ENCODE peak calls at places on chromosomes 2 and 18, in eight cellular contexts. U is uterus, W is GM23248, A is IMR-90, G is left ventricle myocardium inferior, Z is fibroblast of lung, S is HCT116, P is transverse colon. N is an unnamed sample.

GRCh38 chr18:50751490-50751889 is 68.3 kb downstream of the MRO start:
- DNase-seq in G (no peak), P (no peak), W (no peak), A (no peak), U (no peak), Z (no peak), S (no peak), N (no peak)

GRCh38 chr2:129248183-129248582 is 731.3 kb upstream of the RAB6C start:
- DNase-seq in W (no peak), U (no peak), P (no peak), G (no peak), A (no peak), S (no peak), Z (peak; percentile 68), N (no peak)

GRCh38 chr2:26805241-26805676 is 19.4 kb downstream of the CENPA start:
- DNase-seq in Z (peak; percentile 81), W (peak; percentile 94), S (peak; percentile 39), U (no peak), A (peak; percentile 87), G (no peak), P (no peak), N (no peak)

GRCh38 chr18:3885209-3885792 is 435.3 kb downstream of the TGIF1 start:
- DNase-seq in S (peak; percentile 39), A (no peak), G (no peak), P (no peak), Z (no peak), W (no peak), U (no peak), N (no peak)

GRCh38 chr2:43082111-43082877 is 144.1 kb downstream of the ZFP36L2 start:
- DNase-seq in U (peak; percentile 74), Z (peak; percentile 86), G (peak; percentile 82), P (no peak), S (no peak), A (peak; percentile 79), W (peak; percentile 78), N (no peak)

GRCh38 chr2:111633643-111634042 is 250.3 kb downstream of the ANAPC1 start:
- DNase-seq in U (no peak), Z (no peak), S (no peak), G (no peak), P (no peak), A (no peak), W (no peak), N (no peak)

GRCh38 chr2:150916997-150917396 is 344.7 kb downstream of the RBM43 start:
- DNase-seq in A (peak; percentile 37), Z (peak; percentile 66), W (peak; percentile 15), U (no peak), G (no peak), S (no peak), P (no peak), N (no peak)

GRCh38 chr2:128734521-128735295 is 416.0 kb upstream of the HS6ST1 start:
- DNase-seq in U (no peak), P (no peak), S (no peak), G (no peak), A (peak; percentile 29), W (no peak), Z (peak; percentile 60), N (no peak)

GRCh38 chr18:48814490-48815181 is 136.1 kb downstream of the SMAD7 start:
- DNase-seq in W (peak; percentile 24), A (peak; percentile 47), G (no peak), Z (no peak), P (peak; percentile 3), U (peak; percentile 3), S (no peak), N (no peak)

GRCh38 chr2:182870227-182870626 is 3.8 kb upstream of the FRZB start:
- DNase-seq in S (peak; percentile 16), U (no peak), P (no peak), A (no peak), Z (no peak), G (no peak), W (no peak), N (no peak)

GRCh38 chr2:29219374-29219773 is 104.2 kb downstream of the CLIP4 start:
- DNase-seq in P (no peak), A (no peak), W (no peak), Z (no peak), S (no peak), G (no peak), U (no peak), N (no peak)

GRCh38 chr2:234623521-234623991 is 126.7 kb upstream of the ARL4C start:
- DNase-seq in G (no peak), U (no peak), Z (no peak), P (no peak), S (no peak), W (no peak), A (no peak), N (no peak)

GRCh38 chr2:195638738-195639137 is 18.3 kb upstream of the SLC39A10 start:
- DNase-seq in G (no peak), A (no peak), S (no peak), W (no peak), U (no peak), P (no peak), Z (no peak), N (no peak)

GRCh38 chr18:13564579-13564978 is 161.8 kb downstream of the FAM210A start:
- DNase-seq in S (no peak), G (peak; percentile 70), Z (no peak), W (no peak), A (no peak), P (peak; percentile 62), U (no peak), N (no peak)

GRCh38 chr18:50083708-50084107 is 111.2 kb downstream of the MYO5B start:
- DNase-seq in A (no peak), U (no peak), G (no peak), P (no peak), W (no peak), Z (no peak), S (no peak), N (no peak)

GRCh38 chr2:71223767-71224333 is 3.1 kb downstream of the PAIP2B start:
- DNase-seq in Z (peak; percentile 27), A (peak; percentile 16), G (peak; percentile 64), W (peak; percentile 63), U (peak; percentile 19), P (peak; percentile 64), S (peak; percentile 47), N (no peak)

GRCh38 chr18:62688743-62689317 is 26.5 kb upstream of the PHLPP1 start:
- DNase-seq in G (no peak), Z (no peak), P (no peak), U (no peak), S (no peak), A (no peak), W (no peak), N (no peak)

GRCh38 chr2:232415138-232415690 is 8.6 kb downstream of the ALPG start:
- DNase-seq in S (no peak), W (no peak), G (no peak), A (no peak), U (no peak), Z (no peak), P (no peak), N (no peak)

GRCh38 chr2:189165656-189166380 is 13.7 kb downstream of the COL5A2 start:
- DNase-seq in A (no peak), S (no peak), P (no peak), G (no peak), W (peak; percentile 53), Z (no peak), U (no peak), N (no peak)
- H3K4me1 ChIP-seq in A (peaks cover 24% of the 10 kb centered on the region), S (no peaks in the 10 kb centered on the region), P (peaks cover 20% of the 10 kb centered on the region), G (peaks cover 41% of the 10 kb centered on the region), W (peaks cover 89% of the 10 kb centered on the region), Z (peaks cover 6% of the 10 kb centered on the region), U (no peaks in the 10 kb centered on the region), N (peaks cover 81% of the 10 kb centered on the region)

DNA sequence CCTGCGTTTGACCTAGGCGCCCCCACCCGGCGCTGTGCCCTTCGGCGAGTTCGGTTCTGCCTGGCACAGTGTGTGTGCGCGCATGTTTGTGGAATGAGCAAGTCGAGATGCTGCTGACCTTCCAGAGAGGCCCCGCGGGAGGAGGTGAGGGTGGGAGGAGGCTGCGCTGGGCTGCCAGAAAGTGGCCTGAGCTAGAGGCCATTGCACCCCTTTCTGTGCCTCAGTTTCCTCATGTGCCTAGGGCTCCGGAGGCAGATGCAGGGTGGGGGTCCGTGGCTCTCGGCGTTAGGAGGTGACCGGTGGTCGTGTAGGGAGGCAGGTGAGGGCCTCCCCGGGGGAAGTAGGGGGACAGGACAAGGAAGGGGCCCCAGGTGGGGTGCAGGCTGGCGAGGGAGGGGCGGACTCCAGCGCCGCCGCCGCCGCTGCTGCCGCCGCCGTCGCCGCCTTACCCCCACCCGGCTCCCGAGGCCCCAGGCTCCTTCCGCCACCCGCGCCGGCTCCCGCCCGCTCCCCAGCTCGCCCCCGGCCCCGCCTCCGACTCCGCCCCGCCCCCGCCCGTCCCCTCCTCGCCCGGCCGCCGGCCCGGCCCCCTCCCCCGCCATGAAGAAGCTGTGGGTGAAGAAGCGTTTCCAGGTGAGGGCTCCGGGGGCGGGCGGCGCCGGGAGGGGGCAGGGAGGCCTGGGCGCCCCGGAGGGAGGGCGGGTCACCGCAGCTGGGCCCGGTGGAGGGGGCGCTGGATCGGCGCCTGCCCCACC is 7.0 kb downstream of the SPEG start:
- DNase-seq in W (peak; percentile 87), P (peak; percentile 55), S (no peak), G (no peak), A (peak; percentile 54), U (peak; percentile 74), Z (peak; percentile 69), N (no peak)
- H3K4me1 ChIP-seq in W (peaks cover 34% of the 10 kb centered on the region), P (no peaks in the 10 kb centered on the region), S (peaks cover 32% of the 10 kb centered on the region), G (peaks cover 71% of the 10 kb centered on the region), A (peaks cover 29% of the 10 kb centered on the region), U (peaks cover 7% of the 10 kb centered on the region), Z (peaks cover 14% of the 10 kb centered on the region), N (peaks cover 23% of the 10 kb centered on the region)

GRCh38 chr2:222298000-222298310 is 843 bp downstream of the PAX3 start:
- DNase-seq in W (no peak), A (no peak), P (no peak), G (no peak), Z (no peak), S (no peak), U (no peak), N (no peak)
- H3K4me1 ChIP-seq in W (no peaks in the 10 kb centered on the region), A (no peaks in the 10 kb centered on the region), P (peaks cover 30% of the 10 kb centered on the region), G (peaks cover 38% of the 10 kb centered on the region), Z (peaks cover 2% of the 10 kb centered on the region), S (no peaks in the 10 kb centered on the region), U (peaks cover 8% of the 10 kb centered on the region), N (peaks cover 49% of the 10 kb centered on the region)

GRCh38 chr2:96575790-96576456 is 39.4 kb downstream of the ARID5A start:
- DNase-seq in G (no peak), S (no peak), W (no peak), U (no peak), P (no peak), A (no peak), Z (no peak), N (no peak)

GRCh38 chr2:96578731-96579130 is 42.2 kb downstream of the ARID5A start:
- DNase-seq in A (no peak), U (no peak), S (no peak), P (no peak), G (no peak), W (no peak), Z (no peak), N (no peak)

GRCh38 chr2:96579422-96579821 is 42.9 kb downstream of the ARID5A start:
- DNase-seq in G (no peak), Z (no peak), A (no peak), S (no peak), U (no peak), P (no peak), W (no peak), N (no peak)

GRCh38 chr2:96584017-96584416 is 47.5 kb downstream of the ARID5A start:
- DNase-seq in W (peak; percentile 24), G (no peak), Z (peak; percentile 55), U (no peak), P (no peak), S (no peak), A (peak; percentile 38), N (no peak)

DNA sequence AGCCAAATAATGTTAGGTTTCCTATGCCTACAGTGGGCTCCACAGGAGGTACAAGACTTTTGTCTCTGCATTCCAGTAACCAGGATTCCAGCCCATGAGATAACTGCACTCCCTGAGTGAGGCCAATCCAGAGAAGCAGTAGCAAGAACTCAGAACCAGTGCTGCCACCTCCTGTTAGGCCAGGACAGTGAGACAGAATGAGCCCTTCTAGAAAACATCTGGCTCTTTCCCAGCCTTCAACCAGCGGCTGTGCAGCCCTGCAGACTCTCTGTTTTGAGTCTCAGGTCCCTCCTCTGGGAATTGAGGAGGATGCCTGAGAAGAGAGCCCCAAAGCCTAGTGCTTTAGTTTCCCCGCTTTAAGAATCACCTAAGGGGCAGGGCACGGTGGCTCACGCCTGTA is 44.2 kb downstream of the ARID5A start:
- DNase-seq in W (peak; percentile 26), P (no peak), A (no peak), U (no peak), G (no peak), S (peak; percentile 16), Z (peak; percentile 38), N (no peak)
- H3K4me1 ChIP-seq in W (no peaks in the 10 kb centered on the region), P (no peaks in the 10 kb centered on the region), A (no peaks in the 10 kb centered on the region), U (no peaks in the 10 kb centered on the region), G (no peaks in the 10 kb centered on the region), S (no peaks in the 10 kb centered on the region), Z (no peaks in the 10 kb centered on the region), N (no peaks in the 10 kb centered on the region)

N was measured in thoracic aorta.